ENCODE peak calls at places on chromosomes 2 and 18, in ten cellular contexts. L is tibial nerve, Q is body of pancreas, C is Peyer's patch, U is HepG2, E is K562, J is right lobe of liver, K is heart left ventricle, P is breast epithelium, Z is esophagus squamous epithelium. G is an unnamed sample.

GRCh38 chr2:126902152-126902835 is 3.6 kb downstream of the TEX51 start:
- DNase-seq in L (no peak), Q (no peak), C (peak; percentile 4), U (no peak), E (no peak), J (no peak), K (no peak), P (peak; percentile 9), Z (no peak), G (no peak)

GRCh38 chr2:157898591-157898996 is 22.5 kb upstream of the ACVR1 start:
- DNase-seq in L (no peak), Q (peak; percentile 76), C (no peak), U (no peak), E (peak; percentile 88), J (no peak), K (no peak), P (no peak), Z (no peak), G (peak; percentile 55)

GRCh38 chr2:31236433-31237205 is 2.7 kb downstream of the EHD3 start:
- DNase-seq in L (no peak), Q (no peak), C (no peak), U (no peak), E (no peak), J (no peak), K (no peak), P (no peak), Z (no peak), G (no peak)

GRCh38 chr2:171574149-171574795 is 52.0 kb downstream of the CYBRD1 start:
- DNase-seq in L (peak; percentile 67), Q (peak; percentile 79), C (peak; percentile 72), U (peak; percentile 66), E (peak; percentile 90), J (peak; percentile 77), K (peak; percentile 80), P (peak; percentile 38), Z (peak; percentile 8), G (peak; percentile 85)

GRCh38 chr2:162574615-162575452 is 230.9 kb downstream of the GCA start:
- DNase-seq in L (no peak), Q (peak; percentile 41), C (no peak), U (peak; percentile 97), E (no peak), J (peak; percentile 70), K (no peak), P (no peak), Z (no peak), G (no peak)

GRCh38 chr2:149258531-149258930 is 71.9 kb upstream of the LYPD6 start:
- DNase-seq in L (no peak), Q (no peak), C (no peak), U (no peak), E (no peak), J (no peak), K (no peak), P (no peak), Z (no peak), G (no peak)

GRCh38 chr18:69898241-69898861 is 49.3 kb downstream of the CD226 start:
- DNase-seq in L (no peak), Q (no peak), C (no peak), U (peak; percentile 18), E (no peak), J (no peak), K (no peak), P (no peak), Z (no peak), G (no peak)

GRCh38 chr2:200871151-200871550 is 6.7 kb upstream of the CLK1 start:
- DNase-seq in L (no peak), Q (no peak), C (no peak), U (no peak), E (no peak), J (no peak), K (no peak), P (no peak), Z (no peak), G (no peak)

GRCh38 chr2:44598330-44598729 is 236.6 kb downstream of the CAMKMT start:
- DNase-seq in L (no peak), Q (no peak), C (no peak), U (no peak), E (no peak), J (no peak), K (no peak), P (no peak), Z (no peak), G (no peak)

GRCh38 chr2:8159966-8160603 is 521.8 kb upstream of the ID2 start:
- DNase-seq in L (no peak), Q (no peak), C (no peak), U (peak; percentile 19), E (no peak), J (no peak), K (no peak), P (no peak), Z (no peak), G (no peak)

GRCh38 chr2:218722876-218723477 is 12.3 kb downstream of the TTLL4 start:
- DNase-seq in L (no peak), Q (no peak), C (no peak), U (no peak), E (peak; percentile 32), J (no peak), K (no peak), P (peak; percentile 9), Z (no peak), G (no peak)

GRCh38 chr18:77132369-77133050 is at the start of gene MBP:
- DNase-seq in L (no peak), Q (peak; percentile 92), C (peak; percentile 90), U (no peak), E (no peak), J (peak; percentile 92), K (peak; percentile 75), P (peak; percentile 75), Z (peak; percentile 11), G (peak; percentile 42)

GRCh38 chr18:77133920-77134496 is 1.4 kb upstream of the MBP start:
- DNase-seq in L (peak; percentile 42), Q (peak; percentile 35), C (peak; percentile 75), U (peak; percentile 20), E (peak; percentile 9), J (peak; percentile 75), K (peak; percentile 53), P (peak; percentile 43), Z (no peak), G (peak; percentile 59)

GRCh38 chr18:77134611-77135010 is 2.0 kb upstream of the MBP start:
- DNase-seq in L (no peak), Q (no peak), C (no peak), U (no peak), E (no peak), J (no peak), K (no peak), P (no peak), Z (no peak), G (no peak)

GRCh38 chr18:77131652-77132368 is 773 bp downstream of the MBP start:
- DNase-seq in L (peak; percentile 46), Q (peak; percentile 71), C (peak; percentile 60), U (no peak), E (no peak), J (peak; percentile 84), K (peak; percentile 70), P (peak; percentile 29), Z (no peak), G (peak; percentile 48)

GRCh38 chr18:77133051-77133919 is 702 bp upstream of the MBP start:
- DNase-seq in L (no peak), Q (peak; percentile 79), C (no peak), U (no peak), E (no peak), J (no peak), K (no peak), P (peak; percentile 33), Z (no peak), G (no peak)
- TF ChIP-seq POLR2A in L (no peak), Q (peak; percentile 65), C (no peak), U (no peak), E (no peak), J (no peak), K (no peak), P (no peak), Z (no peak), G (no peak)

GRCh38 chr2:2254206-2254605 is 76.9 kb downstream of the MYT1L start:
- DNase-seq in L (no peak), Q (no peak), C (no peak), U (no peak), E (no peak), J (no peak), K (no peak), P (no peak), Z (no peak), G (no peak)
- TF ChIP-seq POLR2A in L (no peak), Q (no peak), C (no peak), U (no peak), E (no peak), J (no peak), K (no peak), P (no peak), Z (no peak), G (no peak)

GRCh38 chr2:43212931-43213330 is 13.5 kb downstream of the ZFP36L2 start:
- DNase-seq in L (peak; percentile 40), Q (peak; percentile 49), C (peak; percentile 47), U (no peak), E (no peak), J (peak; percentile 56), K (peak; percentile 66), P (no peak), Z (no peak), G (peak; percentile 63)
- TF ChIP-seq POLR2A in L (no peak), Q (no peak), C (no peak), U (no peak), E (no peak), J (no peak), K (no peak), P (no peak), Z (no peak), G (no peak)

GRCh38 chr2:43472527-43473194 is 123.2 kb downstream of the THADA start:
- DNase-seq in L (no peak), Q (no peak), C (no peak), U (no peak), E (no peak), J (no peak), K (no peak), P (no peak), Z (no peak), G (no peak)

GRCh38 chr2:43469713-43470112 is 126.1 kb downstream of the THADA start:
- DNase-seq in L (no peak), Q (no peak), C (no peak), U (no peak), E (no peak), J (no peak), K (no peak), P (no peak), Z (no peak), G (no peak)

GRCh38 chr2:43467889-43468288 is 127.9 kb downstream of the THADA start:
- DNase-seq in L (no peak), Q (no peak), C (no peak), U (no peak), E (no peak), J (no peak), K (no peak), P (no peak), Z (no peak), G (no peak)

GRCh38 chr2:43465234-43465633 is 130.6 kb downstream of the THADA start:
- DNase-seq in L (no peak), Q (no peak), C (no peak), U (no peak), E (no peak), J (no peak), K (no peak), P (no peak), Z (no peak), G (no peak)

DNA sequence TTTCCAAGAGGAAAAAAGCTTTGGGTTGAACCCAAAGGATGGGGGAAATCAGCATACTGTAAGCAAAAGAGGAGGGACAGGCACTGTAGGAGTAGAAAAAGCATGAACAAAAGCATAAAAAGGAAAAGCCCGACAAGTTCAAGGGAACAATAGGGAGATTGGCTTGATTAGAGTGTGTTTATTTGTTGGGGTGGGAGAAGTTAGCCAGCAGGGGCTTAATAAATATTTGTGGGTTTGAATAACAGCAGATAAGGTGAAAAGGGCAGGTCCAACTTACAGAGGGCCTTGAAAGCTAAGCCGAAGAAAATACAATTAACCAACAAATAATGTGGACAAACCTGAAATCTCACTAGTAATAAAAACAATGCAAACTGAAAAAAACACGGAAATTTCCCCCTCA is 126.7 kb downstream of the THADA start:
- DNase-seq in L (no peak), Q (no peak), C (no peak), U (peak; percentile 45), E (no peak), J (no peak), K (no peak), P (no peak), Z (no peak), G (no peak)
- TF ChIP-seq POLR2A in L (no peak), Q (no peak), C (no peak), U (no peak), E (no peak), J (no peak), K (no peak), P (no peak), Z (no peak), G (no peak)